ENCODE peak calls at places on chromosomes 12 and 14, in eight cellular contexts. Y, M, C, O, Z, T, B and V are unnamed samples.

GRCh38 chr14:72646861-72647528 is 246.9 kb downstream of the DPF3 start:
- DNase-seq in Y (no peak), M (no peak), C (no peak), O (no peak), Z (no peak), T (no peak), B (no peak), V (no peak)

GRCh38 chr12:75900781-75901254 is 130.8 kb downstream of the PHLDA1 start:
- DNase-seq in Y (no peak), M (no peak), C (peak), O (no peak), Z (no peak), T (no peak), B (no peak), V (no peak)

GRCh38 chr14:43168374-43168925 is 1338.6 kb downstream of the FSCB start:
- DNase-seq in Y (no peak), M (no peak), C (no peak), O (no peak), Z (no peak), T (no peak), B (no peak), V (no peak)

GRCh38 chr12:46470039-46470627 is 97.6 kb upstream of the SLC38A2 start:
- DNase-seq in Y (no peak), M (no peak), C (no peak), O (no peak), Z (no peak), T (no peak), B (no peak), V (no peak)

GRCh38 chr12:67263416-67263960 is 5.7 kb upstream of the CAND1 start:
- DNase-seq in Y (no peak), M (no peak), C (no peak), O (no peak), Z (no peak), T (no peak), B (no peak), V (no peak)

GRCh38 chr12:119115296-119115905 is 63.3 kb upstream of the HSPB8 start:
- DNase-seq in Y (no peak), M (peak), C (peak), O (no peak), Z (no peak), T (no peak), B (no peak), V (peak)

GRCh38 chr12:93165384-93165932 is 212.3 kb upstream of the NUDT4 start:
- DNase-seq in Y (no peak), M (no peak), C (no peak), O (no peak), Z (no peak), T (no peak), B (no peak), V (no peak)

GRCh38 chr14:51444381-51445000 is 204.4 kb downstream of the TMX1 start:
- DNase-seq in Y (no peak), M (no peak), C (no peak), O (no peak), Z (no peak), T (no peak), B (no peak), V (no peak)

GRCh38 chr12:90978117-90978770 is 23.3 kb upstream of the CCER1 start:
- DNase-seq in Y (peak), M (peak), C (peak), O (no peak), Z (no peak), T (no peak), B (no peak), V (no peak)

GRCh38 chr12:94714378-94714777 is 64.0 kb upstream of the TMCC3 start:
- DNase-seq in Y (no peak), M (no peak), C (no peak), O (no peak), Z (no peak), T (no peak), B (no peak), V (no peak)

GRCh38 chr14:21056520-21057163 is 980 bp upstream of the RNASE8 start:
- DNase-seq in Y (no peak), M (no peak), C (no peak), O (no peak), Z (no peak), T (no peak), B (no peak), V (no peak)

GRCh38 chr14:69612759-69613145 is 1.4 kb downstream of the SUSD6 start:
- DNase-seq in Y (no peak), M (peak), C (no peak), O (no peak), Z (no peak), T (no peak), B (no peak), V (no peak)

GRCh38 chr14:24093901-24094838 is at the start of gene PCK2:
- DNase-seq in Y (no peak), M (peak), C (peak), O (peak), Z (peak), T (peak), B (peak), V (peak)

GRCh38 chr12:113092478-113093408 is 36.2 kb downstream of the DTX1 start:
- DNase-seq in Y (no peak), M (no peak), C (no peak), O (no peak), Z (no peak), T (peak), B (no peak), V (peak)

GRCh38 chr12:98464155-98464554 is 51.2 kb upstream of the TMPO start:
- DNase-seq in Y (no peak), M (no peak), C (no peak), O (no peak), Z (no peak), T (no peak), B (no peak), V (no peak)

GRCh38 chr12:103806807-103807206 is 34.2 kb downstream of the NT5DC3 start:
- DNase-seq in Y (no peak), M (no peak), C (no peak), O (no peak), Z (no peak), T (no peak), B (peak), V (no peak)

GRCh38 chr12:49334681-49335080 is 2.3 kb downstream of the C1QL4 start:
- DNase-seq in Y (no peak), M (no peak), C (no peak), O (no peak), Z (no peak), T (peak), B (peak), V (no peak)

GRCh38 chr12:29382251-29382650 is 1.3 kb upstream of the ERGIC2 start:
- DNase-seq in Y (no peak), M (no peak), C (no peak), O (no peak), Z (no peak), T (no peak), B (no peak), V (no peak)

GRCh38 chr14:99258341-99258781 is 13.6 kb downstream of the BCL11B start:
- DNase-seq in Y (no peak), M (no peak), C (no peak), O (no peak), Z (no peak), T (no peak), B (no peak), V (no peak)

GRCh38 chr12:3820122-3820521 is 53.1 kb downstream of the PARP11 start:
- DNase-seq in Y (no peak), M (no peak), C (peak), O (no peak), Z (no peak), T (no peak), B (no peak), V (no peak)

GRCh38 chr12:64609543-64610091 is 678 bp upstream of the RASSF3 start:
- DNase-seq in Y (no peak), M (no peak), C (no peak), O (no peak), Z (no peak), T (no peak), B (no peak), V (no peak)

GRCh38 chr12:91662021-91662420 is 479.4 kb upstream of the DCN start:
- DNase-seq in Y (no peak), M (no peak), C (no peak), O (no peak), Z (no peak), T (no peak), B (no peak), V (no peak)

GRCh38 chr12:7079826-7080125 is 12.5 kb downstream of the C1R start:
- DNase-seq in Y (no peak), M (no peak), C (no peak), O (no peak), Z (no peak), T (no peak), B (no peak), V (no peak)

GRCh38 chr12:7864751-7865150 is 8.0 kb downstream of the SLC2A14 start:
- DNase-seq in Y (no peak), M (no peak), C (no peak), O (no peak), Z (no peak), T (no peak), B (no peak), V (no peak)

GRCh38 chr12:69875416-69875815 is 50.4 kb downstream of the MYRFL start:
- DNase-seq in Y (no peak), M (no peak), C (no peak), O (no peak), Z (no peak), T (no peak), B (no peak), V (no peak)

GRCh38 chr12:60194682-60195081 is 598.9 kb downstream of the SLC16A7 start:
- DNase-seq in Y (no peak), M (no peak), C (no peak), O (no peak), Z (no peak), T (no peak), B (no peak), V (no peak)

GRCh38 chr14:93269341-93270068 is 62.4 kb downstream of the UBR7 start:
- DNase-seq in Y (no peak), M (no peak), C (peak), O (no peak), Z (no peak), T (no peak), B (no peak), V (no peak)

GRCh38 chr14:49621114-49621881 is 699 bp downstream of the MGAT2 start:
- DNase-seq in Y (no peak), M (no peak), C (no peak), O (peak), Z (no peak), T (peak), B (peak), V (peak)

GRCh38 chr12:5280091-5280490 is 151.8 kb upstream of the NTF3 start:
- DNase-seq in Y (no peak), M (no peak), C (no peak), O (no peak), Z (no peak), T (no peak), B (no peak), V (no peak)

GRCh38 chr12:113116875-113117274 is 18.7 kb downstream of the RASAL1 start:
- DNase-seq in Y (no peak), M (no peak), C (no peak), O (no peak), Z (no peak), T (no peak), B (no peak), V (no peak)

GRCh38 chr14:67602995-67603545 is 3.0 kb upstream of the PIGH start:
- DNase-seq in Y (peak), M (no peak), C (no peak), O (no peak), Z (no peak), T (no peak), B (no peak), V (no peak)

GRCh38 chr14:67411820-67412421 is at the start of gene PLEK2:
- DNase-seq in Y (no peak), M (peak), C (no peak), O (no peak), Z (no peak), T (peak), B (peak), V (no peak)

GRCh38 chr12:123067654-123068053 is 83.2 kb downstream of the PITPNM2 start:
- DNase-seq in Y (no peak), M (no peak), C (no peak), O (no peak), Z (no peak), T (no peak), B (no peak), V (no peak)
- TF ChIP-seq POLR2A in Y (no peak), M (no peak), C (no peak), O (no peak), Z (no peak), T (no peak), B (no peak), V (no peak)

DNA sequence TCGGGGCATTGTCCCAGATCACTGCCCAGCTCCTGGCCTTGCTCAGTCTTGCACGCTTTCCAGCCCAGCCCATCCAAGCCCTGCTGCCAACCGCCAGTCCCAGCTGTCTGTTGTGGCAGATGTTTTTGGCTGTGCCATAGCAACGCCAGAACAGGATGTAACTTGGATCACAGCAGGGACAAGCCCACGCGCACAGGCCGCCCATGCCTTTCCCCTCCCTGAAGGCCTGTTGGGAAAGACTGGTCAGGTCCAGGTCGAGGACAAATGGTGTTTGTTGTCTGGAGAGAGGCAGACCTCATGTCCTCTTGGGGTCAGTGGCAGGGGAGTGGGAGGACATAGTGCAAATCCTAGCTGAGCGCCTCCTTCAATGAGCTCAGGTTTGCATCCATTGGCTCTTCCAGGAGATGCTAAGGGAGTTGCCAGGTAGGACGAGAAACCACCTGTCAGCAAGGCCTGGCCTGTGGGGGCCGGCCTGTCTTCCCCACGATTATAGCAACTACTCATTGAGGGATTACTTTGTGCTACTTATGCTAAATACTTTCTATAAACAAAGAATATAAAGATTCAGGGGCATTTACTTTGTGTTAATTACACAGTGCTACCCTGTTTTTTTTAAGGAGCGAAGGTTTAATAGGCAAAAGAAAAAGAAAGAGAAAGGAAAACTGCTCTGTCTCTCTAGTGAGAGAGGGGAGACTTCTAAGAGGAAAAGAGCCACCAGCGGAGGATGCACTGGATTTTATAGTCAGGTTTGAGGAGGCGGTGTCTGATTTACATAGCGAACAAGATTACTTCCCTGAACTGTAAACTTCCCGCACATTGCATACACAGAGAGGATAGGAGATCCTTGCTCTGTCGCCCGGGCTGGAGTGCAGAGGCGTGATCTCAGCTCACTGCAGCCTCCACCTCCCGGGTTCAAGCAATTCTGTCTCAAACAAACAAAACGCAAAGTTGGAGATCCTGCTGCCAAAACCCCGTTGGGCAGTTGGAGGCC is 42.8 kb upstream of the CORO1C start:
- DNase-seq in Y (no peak), M (no peak), C (peak), O (peak), Z (no peak), T (peak), B (peak), V (no peak)
- TF ChIP-seq POLR2AphosphoS5 in Y (no peak), M (no peak), C (no peak), O (no peak), Z (no peak), T (peak), B (peak), V (no peak)

GRCh38 chr12:50934981-50935807 is 17.1 kb upstream of the HIGD1C start:
- DNase-seq in Y (no peak), M (no peak), C (peak), O (no peak), Z (no peak), T (no peak), B (no peak), V (no peak)

GRCh38 chr12:50932787-50933280 is 19.5 kb upstream of the HIGD1C start:
- DNase-seq in Y (no peak), M (no peak), C (peak), O (no peak), Z (no peak), T (no peak), B (no peak), V (no peak)

GRCh38 chr12:50936821-50937220 is 15.5 kb upstream of the HIGD1C start:
- DNase-seq in Y (no peak), M (no peak), C (no peak), O (no peak), Z (no peak), T (no peak), B (no peak), V (no peak)

GRCh38 chr12:50934371-50934851 is 17.9 kb upstream of the HIGD1C start:
- DNase-seq in Y (no peak), M (no peak), C (no peak), O (no peak), Z (no peak), T (no peak), B (no peak), V (no peak)

DNA sequence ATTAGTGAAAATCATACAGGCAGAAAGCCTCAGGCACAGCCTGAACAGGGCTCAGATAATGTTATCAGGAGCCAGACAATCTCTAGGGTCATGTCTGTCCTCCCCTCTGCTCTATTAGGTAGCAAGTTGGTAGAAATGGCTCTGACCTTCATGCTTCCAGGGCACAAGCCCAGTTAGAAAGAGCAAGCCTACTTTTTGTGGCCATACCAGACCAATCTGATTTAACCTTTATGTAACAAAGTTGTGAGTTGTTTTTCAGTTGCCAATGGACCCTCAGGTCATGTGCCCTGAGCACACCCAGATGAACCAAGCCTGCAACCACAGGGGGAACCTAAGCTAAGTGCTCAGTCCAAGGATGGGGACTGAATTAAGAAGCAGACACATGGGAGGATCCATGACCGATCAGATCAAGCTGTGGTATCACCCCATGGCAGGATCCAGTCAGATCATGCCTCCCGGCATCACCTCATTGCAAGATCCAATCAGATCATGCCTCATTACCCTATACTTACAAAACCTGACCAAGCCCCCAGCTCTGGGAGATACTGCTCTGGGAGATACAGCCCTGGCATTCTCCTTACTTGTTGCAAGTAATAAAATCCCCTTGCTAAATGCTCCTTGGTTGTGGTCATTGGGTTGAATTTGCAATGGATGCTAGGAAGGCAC is 18.8 kb upstream of the HIGD1C start:
- DNase-seq in Y (no peak), M (no peak), C (peak), O (no peak), Z (no peak), T (no peak), B (no peak), V (no peak)
- TF ChIP-seq POLR2A in Y (no peak), M (no peak), C (peak), O (no peak), Z (no peak), T (no peak), B (no peak), V (no peak)

GRCh38 chr14:65025818-65026217 is 39.1 kb downstream of the FNTB start:
- DNase-seq in Y (no peak), M (no peak), C (no peak), O (no peak), Z (no peak), T (no peak), B (no peak), V (no peak)

GRCh38 chr14:65027127-65027799 is 40.6 kb downstream of the FNTB start:
- DNase-seq in Y (no peak), M (no peak), C (no peak), O (no peak), Z (no peak), T (no peak), B (no peak), V (no peak)

GRCh38 chr14:65028937-65029336 is 42.2 kb downstream of the FNTB start:
- DNase-seq in Y (no peak), M (no peak), C (peak), O (no peak), Z (no peak), T (no peak), B (no peak), V (no peak)

GRCh38 chr14:65026526-65026925 is 39.8 kb downstream of the FNTB start:
- DNase-seq in Y (no peak), M (no peak), C (no peak), O (no peak), Z (no peak), T (no peak), B (no peak), V (no peak)

DNA sequence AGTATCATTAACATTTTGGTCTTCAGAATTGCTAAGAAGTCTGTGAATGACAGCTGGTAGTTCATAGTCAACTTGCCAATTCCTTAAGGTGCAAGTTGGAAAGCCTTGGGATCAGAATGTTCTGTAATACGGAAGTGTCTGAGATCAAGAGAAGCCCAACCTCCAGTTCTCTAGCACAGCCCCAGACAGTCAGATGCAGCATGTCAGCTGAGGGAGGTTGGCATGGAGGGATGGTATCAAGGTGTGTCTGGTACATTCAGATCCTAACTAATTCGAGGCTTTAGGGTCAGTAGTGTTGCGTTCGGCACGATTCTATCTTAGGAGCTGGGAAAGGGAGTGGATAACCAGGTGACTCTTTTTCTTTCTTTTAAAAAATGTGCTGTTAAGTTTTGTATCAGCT is 38.3 kb downstream of the FNTB start:
- DNase-seq in Y (no peak), M (no peak), C (no peak), O (no peak), Z (no peak), T (no peak), B (peak), V (no peak)
- TF ChIP-seq POLR2AphosphoS5 in Y (no peak), M (no peak), C (no peak), O (no peak), Z (no peak), T (no peak), B (no peak), V (no peak)